ENCODE peak calls at places on chromosome 16, in seven cellular contexts. E is psoas muscle, U is cardiac muscle cell, M is IMR-90, D is OCI-LY7, B is PC-9, L is ascending aorta. R is an unnamed sample.
A peak's percentile ranks its signal among the peaks of the same experiment; 100 is the strongest.

GRCh38 chr16:62298567-62298966 is 262.3 kb upstream of the CDH8 start:
- DNase-seq in E (no peak), U (no peak), M (no peak), D (no peak), B (no peak), L (no peak), R (no peak)

GRCh38 chr16:14676633-14677032 is 17.5 kb downstream of the PLA2G10 start:
- DNase-seq in E (no peak), U (no peak), M (no peak), D (no peak), B (no peak), L (no peak), R (no peak)

GRCh38 chr16:72654535-72654934 is 393.4 kb downstream of the ZFHX3 start:
- DNase-seq in E (no peak), U (no peak), M (no peak), D (no peak), B (no peak), L (no peak), R (no peak)

GRCh38 chr16:70159355-70160348 is 13.9 kb upstream of the CLEC18C start:
- DNase-seq in E (no peak), U (no peak), M (peak; percentile 58), D (no peak), B (peak; percentile 33), L (no peak), R (no peak)

GRCh38 chr16:65122974-65123845 is 1.3 kb upstream of the CDH11 start:
- DNase-seq in E (peak; percentile 62), U (peak; percentile 81), M (peak; percentile 63), D (no peak), B (no peak), L (peak; percentile 87), R (peak; percentile 61)

GRCh38 chr16:89093602-89094251 is at the start of gene ACSF3:
- DNase-seq in E (peak; percentile 74), U (peak; percentile 72), M (peak; percentile 41), D (peak; percentile 84), B (no peak), L (peak; percentile 75), R (peak; percentile 74)

GRCh38 chr16:66483689-66484452 is 56.8 kb downstream of the BEAN1 start:
- DNase-seq in E (peak; percentile 77), U (peak; percentile 83), M (peak; percentile 63), D (peak; percentile 77), B (peak; percentile 74), L (peak; percentile 82), R (peak; percentile 83)

GRCh38 chr16:53415504-53415903 is 18.8 kb upstream of the RBL2 start:
- DNase-seq in E (no peak), U (no peak), M (no peak), D (no peak), B (no peak), L (no peak), R (no peak)

GRCh38 chr16:47463771-47464624 is 2.9 kb downstream of the PHKB start:
- DNase-seq in E (no peak), U (no peak), M (no peak), D (peak; percentile 13), B (no peak), L (no peak), R (no peak)

GRCh38 chr16:70700101-70701020 is 14.5 kb upstream of the MTSS2 start:
- DNase-seq in E (peak; percentile 83), U (no peak), M (no peak), D (no peak), B (no peak), L (peak; percentile 91), R (no peak)

GRCh38 chr16:28823719-28824547 is 1.1 kb downstream of the ATXN2L start:
- DNase-seq in E (peak; percentile 98), U (peak; percentile 99), M (peak; percentile 98), D (peak; percentile 96), B (peak; percentile 89), L (peak; percentile 98), R (peak; percentile 94)

GRCh38 chr16:72875291-72876036 is 172.5 kb downstream of the ZFHX3 start:
- DNase-seq in E (no peak), U (no peak), M (no peak), D (no peak), B (peak; percentile 86), L (no peak), R (no peak)

GRCh38 chr16:425740-426114 is 278 bp downstream of the RAB11FIP3 start:
- DNase-seq in E (peak; percentile 35), U (no peak), M (no peak), D (no peak), B (no peak), L (peak; percentile 69), R (no peak)

GRCh38 chr16:66677179-66677578 is 19.4 kb downstream of the CMTM4 start:
- DNase-seq in E (no peak), U (no peak), M (no peak), D (no peak), B (no peak), L (no peak), R (no peak)

GRCh38 chr16:67100569-67101300 is 9.0 kb upstream of the PHAF1 start:
- DNase-seq in E (no peak), U (peak; percentile 53), M (peak; percentile 56), D (peak; percentile 44), B (no peak), L (no peak), R (no peak)

GRCh38 chr16:67158637-67159600 is 790 bp downstream of the TRADD start:
- DNase-seq in E (no peak), U (peak; percentile 34), M (no peak), D (peak; percentile 71), B (peak; percentile 54), L (no peak), R (peak; percentile 91)

GRCh38 chr16:4203748-4204147 is 38.1 kb downstream of the SRL start:
- DNase-seq in E (no peak), U (no peak), M (no peak), D (no peak), B (no peak), L (no peak), R (peak; percentile 59)

GRCh38 chr16:4200781-4201137 is 41.1 kb downstream of the SRL start:
- DNase-seq in E (no peak), U (peak; percentile 54), M (peak; percentile 51), D (no peak), B (peak; percentile 52), L (no peak), R (no peak)

GRCh38 chr16:4194661-4195060 is 47.2 kb downstream of the SRL start:
- DNase-seq in E (no peak), U (no peak), M (no peak), D (no peak), B (no peak), L (no peak), R (no peak)

GRCh38 chr16:4202615-4203014 is 39.3 kb downstream of the SRL start:
- DNase-seq in E (no peak), U (no peak), M (no peak), D (no peak), B (no peak), L (no peak), R (no peak)

GRCh38 chr16:4200000-4200780 is 41.7 kb downstream of the SRL start:
- DNase-seq in E (peak; percentile 70), U (peak; percentile 70), M (peak; percentile 60), D (peak; percentile 56), B (peak; percentile 73), L (peak; percentile 84), R (peak; percentile 89)
- TF ChIP-seq CTCF in E (peak; percentile 57), U (peak; percentile 83), M (peak; percentile 87), D (peak; percentile 79), B (peak; percentile 70), L (peak; percentile 80), R (peak; percentile 54)

DNA sequence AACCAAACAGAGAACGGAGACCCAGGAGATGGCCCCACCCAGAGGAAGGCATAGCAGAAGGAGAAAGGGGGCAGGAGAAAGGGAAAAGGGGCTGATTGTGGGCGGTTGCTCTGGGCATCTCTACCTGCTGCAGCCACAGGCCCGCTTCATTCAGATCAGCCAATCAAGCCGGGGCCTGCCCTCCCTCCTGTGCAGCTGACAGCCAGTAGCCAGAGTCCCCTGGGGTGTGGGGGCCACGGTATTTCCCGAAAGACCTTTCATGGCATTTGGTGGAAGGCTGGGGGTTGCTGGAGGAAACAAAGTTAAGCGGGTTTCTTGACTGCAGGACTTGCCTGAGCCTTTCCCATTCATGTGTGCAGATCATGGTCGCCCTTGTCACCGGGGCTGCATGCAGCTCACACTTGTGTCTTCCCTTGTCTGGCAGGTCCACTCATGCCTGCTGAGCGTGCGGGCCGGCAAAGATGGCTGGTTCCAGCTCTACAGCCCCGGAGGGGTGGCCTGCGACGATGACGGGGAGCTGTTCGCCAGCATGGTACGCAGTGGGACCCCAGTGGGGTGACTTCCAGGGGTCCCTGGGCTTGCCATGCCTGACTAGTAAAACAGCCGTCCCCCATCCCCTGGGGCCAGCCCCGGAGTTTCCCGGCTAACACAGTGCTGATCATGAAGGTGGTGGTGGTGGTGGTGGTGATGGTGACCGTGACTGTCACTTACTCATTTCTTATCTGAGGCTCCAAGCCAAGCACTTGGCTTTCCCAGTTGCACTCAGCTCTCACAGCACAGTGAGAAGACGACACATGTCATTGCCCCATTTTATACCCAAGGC is 82.7 kb upstream of the PLCG2 start:
- DNase-seq in E (no peak), U (no peak), M (no peak), D (no peak), B (no peak), L (no peak), R (no peak)
- H3K4me1 ChIP-seq in E (no peaks in the 10 kb centered on the region), U (peaks cover 8% of the 10 kb centered on the region), M (peaks cover 20% of the 10 kb centered on the region), D (peaks cover 6% of the 10 kb centered on the region), B (no peaks in the 10 kb centered on the region), L (no peaks in the 10 kb centered on the region), R (no peaks in the 10 kb centered on the region)

GRCh38 chr16:31877876-31878642 is 4.5 kb downstream of the ZNF267 start:
- DNase-seq in E (no peak), U (no peak), M (no peak), D (no peak), B (no peak), L (no peak), R (no peak)
- H3K9me3 ChIP-seq in E (no peaks in the 10 kb centered on the region), U (no peaks in the 10 kb centered on the region), M (peaks cover 2% of the 10 kb centered on the region), D (peaks cover 30% of the 10 kb centered on the region), B (peaks cover 30% of the 10 kb centered on the region), L (no peaks in the 10 kb centered on the region), R (no peaks in the 10 kb centered on the region)

GRCh38 chr16:8855051-8855786 is 13.6 kb downstream of the CARHSP1 start:
- DNase-seq in E (no peak), U (no peak), M (no peak), D (no peak), B (no peak), L (no peak), R (no peak)
- TF ChIP-seq CTCF in E (no peak), U (no peak), M (no peak), D (peak; percentile 68), B (no peak), L (no peak), R (no peak)

DNA sequence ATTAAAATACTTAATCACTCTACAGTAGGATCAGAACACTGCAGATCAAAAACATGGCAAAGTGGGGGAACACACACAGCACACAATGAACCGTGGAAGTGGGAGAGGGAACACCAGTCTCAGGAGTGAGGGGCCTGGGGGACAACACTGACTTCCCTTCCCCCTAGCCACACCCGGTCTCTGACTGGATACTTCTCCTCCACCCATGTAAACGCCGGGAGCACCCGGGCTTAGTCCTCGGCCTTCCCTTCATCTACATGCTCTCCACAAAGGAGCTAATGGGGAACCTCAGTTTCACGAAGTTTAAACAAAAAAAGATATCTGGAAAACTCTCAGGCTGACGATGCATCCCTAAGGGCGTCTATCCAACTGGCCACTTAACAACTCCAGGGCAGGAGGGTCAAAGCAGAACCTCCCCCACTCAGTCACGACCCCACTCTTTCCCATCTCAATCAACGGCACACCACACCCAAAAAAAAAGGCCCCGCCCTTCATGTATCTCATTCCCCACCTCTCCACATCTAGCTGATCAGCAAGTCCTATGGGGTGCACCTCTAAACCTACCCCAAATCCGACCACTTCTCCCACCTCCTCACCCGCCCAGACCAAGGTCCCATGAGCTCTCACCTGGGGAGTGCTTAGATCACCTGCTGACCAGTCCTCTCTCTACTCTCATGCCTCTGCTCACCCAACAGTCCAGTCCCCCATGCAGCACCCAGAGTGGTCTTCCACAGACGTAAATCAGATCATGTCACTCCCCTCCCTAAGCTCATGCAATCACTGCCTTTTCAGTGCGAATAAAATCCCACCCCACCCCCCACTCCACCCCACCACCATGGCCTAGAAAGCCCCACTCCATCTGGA is 7.4 kb downstream of the ZDHHC7 start:
- DNase-seq in E (no peak), U (no peak), M (no peak), D (no peak), B (no peak), L (peak; percentile 63), R (no peak)
- H3K4me1 ChIP-seq in E (peaks cover 73% of the 10 kb centered on the region), U (peaks cover 40% of the 10 kb centered on the region), M (peaks cover 47% of the 10 kb centered on the region), D (peaks cover 8% of the 10 kb centered on the region), B (peaks cover 58% of the 10 kb centered on the region), L (peaks cover 64% of the 10 kb centered on the region), R (peaks cover 78% of the 10 kb centered on the region)